ENCODE peak calls at places on chromosomes 12 and 14, in four cellular contexts. M is GM12878, T is HepG2, E is K562. Z is an unnamed sample.

GRCh38 chr12:108835860-108836634 is 21.3 kb downstream of the SSH1 start:
- DNase-seq in M (no peak), T (no peak), E (no peak), Z (no peak)

GRCh38 chr12:118816296-118816695 is 165.0 kb upstream of the SRRM4 start:
- DNase-seq in M (no peak), T (no peak), E (no peak), Z (no peak)

GRCh38 chr14:90093942-90094595 is 32.3 kb downstream of the KCNK13 start:
- DNase-seq in M (no peak), T (no peak), E (no peak), Z (no peak)

GRCh38 chr12:58922849-58923248 is 2.5 kb upstream of the LRIG3 start:
- DNase-seq in M (no peak), T (no peak), E (no peak), Z (peak; percentile 78)

GRCh38 chr14:101623685-101624444 is 62.6 kb downstream of the DIO3 start:
- DNase-seq in M (no peak), T (no peak), E (no peak), Z (no peak)

GRCh38 chr14:32560213-32560857 is 231.2 kb downstream of the AKAP6 start:
- DNase-seq in M (no peak), T (peak; percentile 82), E (peak; percentile 56), Z (peak; percentile 76)

GRCh38 chr12:71007736-71008449 is 87.4 kb upstream of the PTPRR start:
- DNase-seq in M (no peak), T (no peak), E (no peak), Z (no peak)

GRCh38 chr14:33646692-33647260 is 304.1 kb downstream of the EGLN3 start:
- DNase-seq in M (no peak), T (no peak), E (no peak), Z (peak; percentile 25)

GRCh38 chr12:104494137-104494815 is 37.5 kb downstream of the CHST11 start:
- DNase-seq in M (peak; percentile 57), T (no peak), E (peak; percentile 84), Z (no peak)

GRCh38 chr12:69278814-69279782 is 39.7 kb downstream of the CPSF6 start:
- DNase-seq in M (no peak), T (no peak), E (no peak), Z (no peak)

GRCh38 chr12:82721726-82722125 is 35.0 kb downstream of the TMTC2 start:
- DNase-seq in M (no peak), T (no peak), E (no peak), Z (no peak)

GRCh38 chr12:21183721-21184275 is 52.8 kb downstream of the SLCO1B1 start:
- DNase-seq in M (no peak), T (no peak), E (no peak), Z (no peak)

GRCh38 chr12:117042171-117042809 is 56.9 kb downstream of the TESC start:
- DNase-seq in M (no peak), T (peak; percentile 45), E (peak; percentile 98), Z (peak; percentile 26)

GRCh38 chr12:71840226-71840847 is 778 bp downstream of the TBC1D15 start:
- DNase-seq in M (no peak), T (peak; percentile 48), E (peak; percentile 57), Z (peak; percentile 92)

GRCh38 chr12:116143883-116144266 is 133.6 kb downstream of the MED13L start:
- DNase-seq in M (no peak), T (no peak), E (no peak), Z (no peak)

GRCh38 chr12:31516702-31517101 is 74.2 kb downstream of the DENND5B start:
- DNase-seq in M (no peak), T (no peak), E (no peak), Z (no peak)

GRCh38 chr14:51681411-51681810 is 29.7 kb downstream of the FRMD6 start:
- DNase-seq in M (no peak), T (peak; percentile 73), E (no peak), Z (no peak)

GRCh38 chr14:51680031-51680430 is 28.3 kb downstream of the FRMD6 start:
- DNase-seq in M (no peak), T (no peak), E (no peak), Z (no peak)

GRCh38 chr14:51682411-51682810 is 30.7 kb downstream of the FRMD6 start:
- DNase-seq in M (no peak), T (no peak), E (no peak), Z (no peak)

GRCh38 chr14:51684760-51685159 is 33.0 kb downstream of the FRMD6 start:
- DNase-seq in M (no peak), T (no peak), E (no peak), Z (no peak)
- TF ChIP-seq MYC in M (no peak), T (no peak), E (no peak), Z (no peak)

GRCh38 chr14:98231210-98231609 is 1040.8 kb downstream of the BCL11B start:
- DNase-seq in M (no peak), T (no peak), E (no peak), Z (no peak)

GRCh38 chr14:98236314-98236713 is 1035.7 kb downstream of the BCL11B start:
- DNase-seq in M (no peak), T (no peak), E (no peak), Z (no peak)

GRCh38 chr14:98229676-98230366 is 1042.2 kb downstream of the BCL11B start:
- DNase-seq in M (no peak), T (no peak), E (no peak), Z (no peak)

GRCh38 chr14:98234208-98234607 is 1037.8 kb downstream of the BCL11B start:
- DNase-seq in M (no peak), T (no peak), E (no peak), Z (no peak)

GRCh38 chr14:98233656-98234055 is 1038.3 kb downstream of the BCL11B start:
- DNase-seq in M (no peak), T (no peak), E (no peak), Z (no peak)
- H2AFZ ChIP-seq in M (no peak overlapping the region), T (no peak overlapping the region), E (no peak overlapping the region), Z (no peak overlapping the region)

GRCh38 chr14:53391631-53392030 is 238.5 kb upstream of the DDHD1 start:
- DNase-seq in M (no peak), T (no peak), E (no peak), Z (peak; percentile 9)

GRCh38 chr14:53390008-53390407 is 236.9 kb upstream of the DDHD1 start:
- DNase-seq in M (no peak), T (no peak), E (no peak), Z (no peak)

GRCh38 chr14:53391156-53391555 is 238.0 kb upstream of the DDHD1 start:
- DNase-seq in M (no peak), T (peak; percentile 13), E (no peak), Z (no peak)

GRCh38 chr14:53386359-53386758 is 233.2 kb upstream of the DDHD1 start:
- DNase-seq in M (no peak), T (no peak), E (no peak), Z (no peak)

GRCh38 chr14:53389207-53389606 is 236.1 kb upstream of the DDHD1 start:
- DNase-seq in M (no peak), T (no peak), E (no peak), Z (peak; percentile 11)
- TF ChIP-seq MYC in M (no peak), T (no peak), E (no peak), Z (no peak)

GRCh38 chr12:93813972-93814821 is 137.0 kb downstream of the CRADD start:
- DNase-seq in M (no peak), T (peak; percentile 43), E (peak; percentile 40), Z (peak; percentile 74)
- H2AFZ ChIP-seq in M (no peak overlapping the region), T (no peak overlapping the region), E (no peak overlapping the region), Z (peak overlapping the region; percentile 22)

GRCh38 chr14:52399886-52400599 is 85.9 kb downstream of the PTGER2 start:
- DNase-seq in M (no peak), T (no peak), E (no peak), Z (no peak)
- TF ChIP-seq MYC in M (no peak), T (no peak), E (no peak), Z (no peak)

GRCh38 chr14:67483599-67484270 is 4.8 kb downstream of the TMEM229B start:
- DNase-seq in M (no peak), T (no peak), E (no peak), Z (no peak)
- H2AFZ ChIP-seq in M (no peak overlapping the region), T (no peak overlapping the region), E (no peak overlapping the region), Z (no peak overlapping the region)

GRCh38 chr14:70616646-70617045 is 16.2 kb upstream of the MED6 start:
- DNase-seq in M (no peak), T (no peak), E (no peak), Z (no peak)

GRCh38 chr14:70619708-70620107 is 19.3 kb upstream of the MED6 start:
- DNase-seq in M (no peak), T (no peak), E (no peak), Z (no peak)

GRCh38 chr14:70624972-70625371 is 16.7 kb upstream of the TTC9 start:
- DNase-seq in M (no peak), T (no peak), E (no peak), Z (no peak)

DNA sequence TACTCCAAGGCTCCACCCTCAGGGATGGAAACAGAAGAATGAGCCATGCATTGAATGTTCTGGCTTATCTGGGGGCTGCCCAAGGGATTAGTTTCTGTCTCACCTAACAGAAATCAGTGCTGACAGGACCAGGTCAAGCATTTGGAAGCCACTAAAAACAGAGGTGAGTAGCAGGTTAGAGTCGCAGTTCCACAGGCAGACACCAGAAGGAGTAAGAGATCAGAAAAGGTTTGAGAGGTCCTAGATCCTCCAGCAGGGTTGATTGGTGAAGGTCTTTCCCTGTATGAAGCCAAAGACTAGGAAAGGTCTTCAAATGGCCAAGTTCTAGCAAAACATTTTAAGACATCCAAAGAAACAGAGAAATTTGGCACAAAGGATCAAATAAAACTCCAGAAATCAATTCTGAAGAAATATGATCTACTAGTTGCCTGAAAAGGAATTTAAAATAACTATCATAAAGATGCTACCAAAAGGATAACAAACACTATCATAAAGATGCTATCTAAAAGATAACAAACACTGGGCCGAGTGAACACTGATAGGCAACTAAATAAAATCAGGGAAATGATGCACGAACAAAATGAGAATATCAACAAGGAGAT is 19.5 kb upstream of the TTC9 start:
- DNase-seq in M (no peak), T (peak; percentile 64), E (peak; percentile 20), Z (peak; percentile 45)
- TF ChIP-seq MYC in M (no peak), T (no peak), E (no peak), Z (no peak)

Z was measured in endothelial cell of umbilical vein.